ENCODE peak calls at places on chromosomes 5 and 9, in eight cellular contexts. One of them, this sample, is unnamed.

GRCh38 chr9:135086597-135087488 is 625 bp upstream of the OLFM1 start:
- DNase-seq in neural progenitor cell: no peak
- DNase-seq in GM23248: no peak
- DNase-seq in testis: no peak
- DNase-seq in OCI-LY7: no peak
- DNase-seq in uterus: no peak
- DNase-seq in CD4-positive, alpha-beta memory T cell: no peak
- DNase-seq in A549: no peak
- DNase-seq in this sample: no peak

GRCh38 chr9:32899181-32899580 is 102.2 kb downstream of the APTX start:
- DNase-seq in neural progenitor cell: no peak
- DNase-seq in GM23248: peak
- DNase-seq in testis: no peak
- DNase-seq in OCI-LY7: no peak
- DNase-seq in uterus: no peak
- DNase-seq in CD4-positive, alpha-beta memory T cell: no peak
- DNase-seq in A549: no peak
- DNase-seq in this sample: no peak

GRCh38 chr9:109013678-109014145 is 413 bp upstream of the CTNNAL1 start:
- DNase-seq in neural progenitor cell: no peak
- DNase-seq in GM23248: peak
- DNase-seq in testis: no peak
- DNase-seq in OCI-LY7: no peak
- DNase-seq in uterus: no peak
- DNase-seq in CD4-positive, alpha-beta memory T cell: no peak
- DNase-seq in A549: no peak
- DNase-seq in this sample: no peak

GRCh38 chr9:113572076-113572861 is 108.7 kb downstream of the RGS3 start:
- DNase-seq in neural progenitor cell: no peak
- DNase-seq in GM23248: no peak
- DNase-seq in testis: peak
- DNase-seq in OCI-LY7: no peak
- DNase-seq in uterus: peak
- DNase-seq in CD4-positive, alpha-beta memory T cell: no peak
- DNase-seq in A549: no peak
- DNase-seq in this sample: no peak

GRCh38 chr5:71658916-71659661 is 60.0 kb upstream of the CARTPT start:
- DNase-seq in neural progenitor cell: no peak
- DNase-seq in GM23248: peak
- DNase-seq in testis: no peak
- DNase-seq in OCI-LY7: no peak
- DNase-seq in uterus: no peak
- DNase-seq in CD4-positive, alpha-beta memory T cell: no peak
- DNase-seq in A549: peak
- DNase-seq in this sample: peak

GRCh38 chr5:77882670-77883257 is 106.6 kb upstream of the TBCA start:
- DNase-seq in neural progenitor cell: no peak
- DNase-seq in GM23248: peak
- DNase-seq in testis: no peak
- DNase-seq in OCI-LY7: no peak
- DNase-seq in uterus: no peak
- DNase-seq in CD4-positive, alpha-beta memory T cell: no peak
- DNase-seq in A549: peak
- DNase-seq in this sample: peak

GRCh38 chr5:137101544-137101943 is 397.6 kb downstream of the SPOCK1 start:
- DNase-seq in neural progenitor cell: no peak
- DNase-seq in GM23248: peak
- DNase-seq in testis: no peak
- DNase-seq in OCI-LY7: no peak
- DNase-seq in uterus: no peak
- DNase-seq in CD4-positive, alpha-beta memory T cell: no peak
- DNase-seq in A549: no peak
- DNase-seq in this sample: no peak

GRCh38 chr9:118568704-118569103 is 800.5 kb downstream of the BRINP1 start:
- DNase-seq in neural progenitor cell: no peak
- DNase-seq in GM23248: no peak
- DNase-seq in testis: no peak
- DNase-seq in OCI-LY7: no peak
- DNase-seq in uterus: no peak
- DNase-seq in CD4-positive, alpha-beta memory T cell: no peak
- DNase-seq in A549: no peak
- DNase-seq in this sample: no peak

GRCh38 chr5:173201636-173202265 is 33.3 kb downstream of the NKX2-5 start:
- DNase-seq in neural progenitor cell: no peak
- DNase-seq in GM23248: peak
- DNase-seq in testis: no peak
- DNase-seq in OCI-LY7: no peak
- DNase-seq in uterus: no peak
- DNase-seq in CD4-positive, alpha-beta memory T cell: no peak
- DNase-seq in A549: peak
- DNase-seq in this sample: no peak

GRCh38 chr5:36682499-36682898 is 76.1 kb downstream of the SLC1A3 start:
- DNase-seq in neural progenitor cell: no peak
- DNase-seq in GM23248: no peak
- DNase-seq in testis: no peak
- DNase-seq in OCI-LY7: no peak
- DNase-seq in uterus: no peak
- DNase-seq in CD4-positive, alpha-beta memory T cell: no peak
- DNase-seq in A549: no peak
- DNase-seq in this sample: no peak

GRCh38 chr9:32069969-32070368 is 314.5 kb upstream of the ACO1 start:
- DNase-seq in neural progenitor cell: no peak
- DNase-seq in GM23248: no peak
- DNase-seq in testis: no peak
- DNase-seq in OCI-LY7: no peak
- DNase-seq in uterus: no peak
- DNase-seq in CD4-positive, alpha-beta memory T cell: no peak
- DNase-seq in A549: no peak
- DNase-seq in this sample: no peak

GRCh38 chr5:100575815-100576214 is 40.6 kb downstream of the FAM174A start:
- DNase-seq in neural progenitor cell: no peak
- DNase-seq in GM23248: no peak
- DNase-seq in testis: no peak
- DNase-seq in OCI-LY7: no peak
- DNase-seq in uterus: no peak
- DNase-seq in CD4-positive, alpha-beta memory T cell: no peak
- DNase-seq in A549: no peak
- DNase-seq in this sample: no peak

GRCh38 chr5:65730910-65731309 is 8.9 kb downstream of the NLN start:
- DNase-seq in neural progenitor cell: no peak
- DNase-seq in GM23248: peak
- DNase-seq in testis: no peak
- DNase-seq in OCI-LY7: no peak
- DNase-seq in uterus: no peak
- DNase-seq in CD4-positive, alpha-beta memory T cell: no peak
- DNase-seq in A549: no peak
- DNase-seq in this sample: no peak

GRCh38 chr9:92706218-92706940 is 36.4 kb upstream of the IPPK start:
- DNase-seq in neural progenitor cell: peak
- DNase-seq in GM23248: peak
- DNase-seq in testis: no peak
- DNase-seq in OCI-LY7: peak
- DNase-seq in uterus: no peak
- DNase-seq in CD4-positive, alpha-beta memory T cell: peak
- DNase-seq in A549: peak
- DNase-seq in this sample: peak

GRCh38 chr5:88724201-88724600 is 158.8 kb downstream of the MEF2C start:
- DNase-seq in neural progenitor cell: no peak
- DNase-seq in GM23248: peak
- DNase-seq in testis: no peak
- DNase-seq in OCI-LY7: no peak
- DNase-seq in uterus: no peak
- DNase-seq in CD4-positive, alpha-beta memory T cell: no peak
- DNase-seq in A549: peak
- DNase-seq in this sample: no peak

GRCh38 chr5:177452688-177453638 is 6.3 kb downstream of the PRR7 start:
- DNase-seq in neural progenitor cell: no peak
- DNase-seq in GM23248: peak
- DNase-seq in testis: no peak
- DNase-seq in OCI-LY7: no peak
- DNase-seq in uterus: no peak
- DNase-seq in CD4-positive, alpha-beta memory T cell: no peak
- DNase-seq in A549: no peak
- DNase-seq in this sample: no peak

GRCh38 chr5:141101059-141101458 is 786 bp downstream of the PCDHB3 start:
- DNase-seq in neural progenitor cell: no peak
- DNase-seq in GM23248: no peak
- DNase-seq in testis: no peak
- DNase-seq in OCI-LY7: no peak
- DNase-seq in uterus: no peak
- DNase-seq in CD4-positive, alpha-beta memory T cell: no peak
- DNase-seq in A549: no peak
- DNase-seq in this sample: no peak

GRCh38 chr9:114060711-114061110 is 17.4 kb downstream of the AMBP start:
- DNase-seq in neural progenitor cell: no peak
- DNase-seq in GM23248: no peak
- DNase-seq in testis: no peak
- DNase-seq in OCI-LY7: no peak
- DNase-seq in uterus: no peak
- DNase-seq in CD4-positive, alpha-beta memory T cell: no peak
- DNase-seq in A549: no peak
- DNase-seq in this sample: no peak

DNA sequence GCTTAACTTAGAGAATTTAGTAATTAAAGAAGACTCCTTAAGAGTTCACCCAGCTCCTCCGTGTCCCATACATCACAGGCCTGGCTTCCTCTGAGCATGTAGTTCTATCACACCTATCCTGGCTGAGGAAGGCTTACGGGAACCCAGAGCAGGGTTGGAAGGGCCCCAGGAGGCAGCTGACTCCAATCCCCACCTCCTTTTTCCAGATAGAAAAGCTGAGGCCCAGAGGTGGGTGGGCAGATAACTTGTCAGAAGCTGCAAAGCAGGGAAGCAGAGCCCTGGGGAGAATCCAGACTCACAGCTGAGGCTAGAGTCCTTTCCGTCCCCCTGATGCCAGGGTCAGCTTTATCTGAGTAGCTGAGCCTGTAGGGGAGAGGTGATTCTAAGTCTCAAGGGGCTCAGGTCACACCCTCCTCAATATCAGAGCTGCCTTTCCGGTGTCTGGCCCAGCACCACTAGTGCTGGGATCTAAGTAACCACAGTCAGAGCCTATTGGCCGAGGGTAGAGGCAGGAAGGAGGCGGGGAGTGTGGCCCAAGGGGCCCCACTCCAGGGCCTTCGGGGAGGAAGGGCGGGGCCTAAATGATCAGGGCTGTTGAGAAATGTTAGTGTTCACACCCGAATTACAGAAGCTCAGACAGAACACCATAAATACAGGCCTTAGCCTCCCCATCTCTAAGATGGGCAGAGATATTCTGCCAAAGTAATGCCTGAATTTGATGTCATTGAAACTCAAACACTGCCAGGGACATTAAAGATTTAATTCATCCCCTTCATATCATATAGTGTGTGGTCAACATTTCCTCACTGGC is 9.9 kb downstream of the CCDC69 start:
- DNase-seq in neural progenitor cell: no peak
- DNase-seq in GM23248: peak
- DNase-seq in testis: peak
- DNase-seq in OCI-LY7: peak
- DNase-seq in uterus: peak
- DNase-seq in CD4-positive, alpha-beta memory T cell: peak
- DNase-seq in A549: no peak
- DNase-seq in this sample: peak
- H3K4me3 ChIP-seq in neural progenitor cell: no peak
- H3K4me3 ChIP-seq in GM23248: no peak
- H3K4me3 ChIP-seq in testis: no peak
- H3K4me3 ChIP-seq in OCI-LY7: peak
- H3K4me3 ChIP-seq in uterus: no peak
- H3K4me3 ChIP-seq in CD4-positive, alpha-beta memory T cell: peak
- H3K4me3 ChIP-seq in A549: no peak
- H3K4me3 ChIP-seq in this sample: peak

DNA sequence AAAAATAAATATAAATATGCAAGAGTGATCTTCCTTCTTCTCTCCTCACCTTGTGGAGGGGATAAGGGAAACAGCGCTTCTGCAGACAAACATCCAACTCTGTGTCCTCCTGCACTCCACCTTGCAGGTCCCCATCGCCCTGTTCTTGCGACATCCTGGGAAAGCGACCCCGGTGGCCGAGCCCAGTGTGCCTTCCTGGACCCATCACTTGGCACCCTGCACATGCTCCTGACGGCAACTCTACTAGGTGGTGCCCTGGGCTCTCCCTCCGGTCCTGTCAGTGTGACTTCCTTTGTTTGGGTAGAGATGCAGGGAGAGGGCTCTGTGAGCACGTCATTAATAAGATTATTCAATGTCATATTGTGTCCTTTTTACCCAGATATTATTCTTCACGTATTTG is 266.0 kb upstream of the ADAMTS16 start:
- DNase-seq in neural progenitor cell: no peak
- DNase-seq in GM23248: no peak
- DNase-seq in testis: no peak
- DNase-seq in OCI-LY7: no peak
- DNase-seq in uterus: no peak
- DNase-seq in CD4-positive, alpha-beta memory T cell: no peak
- DNase-seq in A549: no peak
- DNase-seq in this sample: no peak
- H3K4me3 ChIP-seq in neural progenitor cell: no peak
- H3K4me3 ChIP-seq in GM23248: no peak
- H3K4me3 ChIP-seq in testis: no peak
- H3K4me3 ChIP-seq in OCI-LY7: no peak
- H3K4me3 ChIP-seq in uterus: no peak
- H3K4me3 ChIP-seq in CD4-positive, alpha-beta memory T cell: no peak
- H3K4me3 ChIP-seq in A549: no peak
- H3K4me3 ChIP-seq in this sample: no peak

DNA sequence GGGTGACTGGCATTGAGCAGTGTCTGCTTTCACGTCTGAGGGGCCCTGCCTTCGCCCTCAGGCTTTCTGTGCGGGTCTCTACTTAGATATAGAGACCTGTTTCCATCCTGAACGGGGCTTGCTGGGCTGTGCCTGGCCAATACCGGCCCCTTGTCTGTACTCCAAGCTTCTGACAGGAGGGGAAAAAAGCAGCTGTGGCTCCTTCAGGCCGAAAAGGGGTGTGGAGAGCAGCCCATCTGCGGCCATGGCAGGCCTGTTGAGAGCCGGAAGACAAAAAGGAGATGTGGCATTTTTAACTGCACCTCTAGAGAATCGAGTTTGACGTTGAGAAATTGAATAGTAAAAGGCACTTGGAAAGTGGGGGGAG is 25.3 kb upstream of the PRDM12 start:
- DNase-seq in neural progenitor cell: peak
- DNase-seq in GM23248: no peak
- DNase-seq in testis: no peak
- DNase-seq in OCI-LY7: no peak
- DNase-seq in uterus: no peak
- DNase-seq in CD4-positive, alpha-beta memory T cell: no peak
- DNase-seq in A549: no peak
- DNase-seq in this sample: no peak
- H3K4me3 ChIP-seq in neural progenitor cell: no peak
- H3K4me3 ChIP-seq in GM23248: no peak
- H3K4me3 ChIP-seq in testis: no peak
- H3K4me3 ChIP-seq in OCI-LY7: no peak
- H3K4me3 ChIP-seq in uterus: no peak
- H3K4me3 ChIP-seq in CD4-positive, alpha-beta memory T cell: no peak
- H3K4me3 ChIP-seq in A549: no peak
- H3K4me3 ChIP-seq in this sample: no peak

DNA sequence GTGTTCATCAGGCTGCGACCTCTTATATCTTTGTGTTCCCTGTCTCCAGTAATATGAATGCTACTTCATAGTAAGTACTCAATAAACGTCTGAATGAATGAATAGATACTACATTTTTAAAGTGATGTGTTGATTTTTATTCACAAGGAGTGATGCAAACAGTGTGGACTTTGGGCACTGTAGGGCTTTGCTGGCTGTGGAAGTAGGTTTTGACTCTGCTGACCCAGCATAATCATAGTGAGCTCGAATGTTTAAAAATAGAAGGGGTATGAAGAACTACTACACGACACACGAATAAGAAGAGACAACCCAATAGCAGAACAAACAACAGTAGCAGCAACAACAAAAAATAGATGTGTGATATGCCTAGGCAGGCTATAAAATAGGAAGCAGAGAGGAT is 147.4 kb downstream of the SH3GL2 start:
- DNase-seq in neural progenitor cell: no peak
- DNase-seq in GM23248: no peak
- DNase-seq in testis: no peak
- DNase-seq in OCI-LY7: no peak
- DNase-seq in uterus: no peak
- DNase-seq in CD4-positive, alpha-beta memory T cell: no peak
- DNase-seq in A549: no peak
- DNase-seq in this sample: no peak
- H3K4me3 ChIP-seq in neural progenitor cell: no peak
- H3K4me3 ChIP-seq in GM23248: no peak
- H3K4me3 ChIP-seq in testis: no peak
- H3K4me3 ChIP-seq in OCI-LY7: no peak
- H3K4me3 ChIP-seq in uterus: no peak
- H3K4me3 ChIP-seq in CD4-positive, alpha-beta memory T cell: no peak
- H3K4me3 ChIP-seq in A549: no peak
- H3K4me3 ChIP-seq in this sample: no peak

This sample was measured in Jurkat, Clone E6-1.